ENCODE peak calls at places on chromosomes 11 and 22, in ten cellular contexts. One of them, this sample, is unnamed.
A peak's percentile ranks its signal among the peaks of the same experiment; 100 is the strongest.

GRCh38 chr11:93020248-93021088 is 51.0 kb downstream of the MTNR1B start:
- DNase-seq in Peyer's patch: no peak
- DNase-seq in cardiac fibroblast: peak; percentile 81
- DNase-seq in CD8-positive, alpha-beta T cell: no peak
- DNase-seq in AG09309: no peak
- DNase-seq in astrocyte of the cerebellum: peak; percentile 74
- DNase-seq in breast epithelium: no peak
- DNase-seq in body of pancreas: no peak
- DNase-seq in A549: peak; percentile 18
- DNase-seq in vagina: no peak
- DNase-seq in this sample: peak; percentile 94

GRCh38 chr11:26696330-26696729 is 25.5 kb downstream of the SLC5A12 start:
- DNase-seq in breast epithelium: no peak
- DNase-seq in Peyer's patch: no peak
- DNase-seq in astrocyte of the cerebellum: no peak
- DNase-seq in vagina: no peak
- DNase-seq in body of pancreas: no peak
- DNase-seq in CD8-positive, alpha-beta T cell: no peak
- DNase-seq in A549: no peak
- DNase-seq in cardiac fibroblast: no peak
- DNase-seq in AG09309: no peak
- DNase-seq in this sample: no peak

GRCh38 chr11:124740277-124740882 is 638 bp downstream of the NRGN start:
- DNase-seq in CD8-positive, alpha-beta T cell: peak; percentile 47
- DNase-seq in breast epithelium: peak; percentile 76
- DNase-seq in AG09309: no peak
- DNase-seq in astrocyte of the cerebellum: no peak
- DNase-seq in cardiac fibroblast: peak; percentile 31
- DNase-seq in A549: peak; percentile 23
- DNase-seq in Peyer's patch: peak; percentile 60
- DNase-seq in vagina: no peak
- DNase-seq in body of pancreas: no peak
- DNase-seq in this sample: peak; percentile 27

GRCh38 chr22:49825944-49826602 is 1.6 kb downstream of the BRD1 start:
- DNase-seq in breast epithelium: no peak
- DNase-seq in vagina: no peak
- DNase-seq in CD8-positive, alpha-beta T cell: peak; percentile 73
- DNase-seq in A549: peak; percentile 26
- DNase-seq in astrocyte of the cerebellum: no peak
- DNase-seq in cardiac fibroblast: peak; percentile 47
- DNase-seq in Peyer's patch: peak; percentile 35
- DNase-seq in body of pancreas: no peak
- DNase-seq in AG09309: no peak
- DNase-seq in this sample: peak; percentile 34

GRCh38 chr11:78742430-78742829 is 167.8 kb upstream of the NARS2 start:
- DNase-seq in cardiac fibroblast: no peak
- DNase-seq in body of pancreas: peak; percentile 92
- DNase-seq in vagina: no peak
- DNase-seq in A549: no peak
- DNase-seq in CD8-positive, alpha-beta T cell: no peak
- DNase-seq in breast epithelium: peak; percentile 59
- DNase-seq in astrocyte of the cerebellum: peak; percentile 12
- DNase-seq in Peyer's patch: no peak
- DNase-seq in AG09309: no peak
- DNase-seq in this sample: no peak

GRCh38 chr11:117097567-117098268 is 510 bp downstream of the SIK3 start:
- DNase-seq in CD8-positive, alpha-beta T cell: peak; percentile 30
- DNase-seq in astrocyte of the cerebellum: no peak
- DNase-seq in Peyer's patch: peak; percentile 45
- DNase-seq in body of pancreas: peak; percentile 52
- DNase-seq in vagina: no peak
- DNase-seq in AG09309: no peak
- DNase-seq in breast epithelium: peak; percentile 58
- DNase-seq in cardiac fibroblast: no peak
- DNase-seq in A549: no peak
- DNase-seq in this sample: peak; percentile 16

GRCh38 chr11:126438272-126438671 is 82.8 kb downstream of the ST3GAL4 start:
- DNase-seq in body of pancreas: no peak
- DNase-seq in A549: no peak
- DNase-seq in AG09309: no peak
- DNase-seq in CD8-positive, alpha-beta T cell: no peak
- DNase-seq in Peyer's patch: no peak
- DNase-seq in vagina: no peak
- DNase-seq in cardiac fibroblast: peak; percentile 3
- DNase-seq in breast epithelium: no peak
- DNase-seq in astrocyte of the cerebellum: no peak
- DNase-seq in this sample: no peak

GRCh38 chr11:94002226-94002625 is 18.9 kb upstream of the HEPHL1 start:
- DNase-seq in body of pancreas: no peak
- DNase-seq in breast epithelium: no peak
- DNase-seq in astrocyte of the cerebellum: no peak
- DNase-seq in cardiac fibroblast: peak; percentile 59
- DNase-seq in AG09309: no peak
- DNase-seq in Peyer's patch: no peak
- DNase-seq in A549: peak; percentile 13
- DNase-seq in CD8-positive, alpha-beta T cell: no peak
- DNase-seq in vagina: no peak
- DNase-seq in this sample: peak; percentile 26

GRCh38 chr11:121550247-121551132 is 97.7 kb upstream of the SORL1-AS1 start:
- DNase-seq in vagina: peak; percentile 67
- DNase-seq in Peyer's patch: no peak
- DNase-seq in body of pancreas: no peak
- DNase-seq in astrocyte of the cerebellum: no peak
- DNase-seq in A549: no peak
- DNase-seq in breast epithelium: no peak
- DNase-seq in cardiac fibroblast: no peak
- DNase-seq in CD8-positive, alpha-beta T cell: no peak
- DNase-seq in AG09309: no peak
- DNase-seq in this sample: no peak

GRCh38 chr11:77346906-77347603 is 45.6 kb upstream of the GDPD4 start:
- DNase-seq in vagina: no peak
- DNase-seq in body of pancreas: no peak
- DNase-seq in A549: no peak
- DNase-seq in astrocyte of the cerebellum: peak; percentile 97
- DNase-seq in CD8-positive, alpha-beta T cell: no peak
- DNase-seq in cardiac fibroblast: peak; percentile 52
- DNase-seq in AG09309: peak; percentile 81
- DNase-seq in Peyer's patch: no peak
- DNase-seq in breast epithelium: no peak
- DNase-seq in this sample: peak; percentile 69

GRCh38 chr22:23563111-23563510 is 17.0 kb downstream of the IGLL1 start:
- DNase-seq in breast epithelium: no peak
- DNase-seq in cardiac fibroblast: no peak
- DNase-seq in AG09309: no peak
- DNase-seq in CD8-positive, alpha-beta T cell: no peak
- DNase-seq in A549: no peak
- DNase-seq in body of pancreas: no peak
- DNase-seq in Peyer's patch: no peak
- DNase-seq in astrocyte of the cerebellum: no peak
- DNase-seq in vagina: no peak
- DNase-seq in this sample: no peak

GRCh38 chr22:23564276-23564675 is 15.8 kb downstream of the IGLL1 start:
- DNase-seq in breast epithelium: no peak
- DNase-seq in A549: no peak
- DNase-seq in cardiac fibroblast: no peak
- DNase-seq in vagina: no peak
- DNase-seq in AG09309: no peak
- DNase-seq in astrocyte of the cerebellum: no peak
- DNase-seq in CD8-positive, alpha-beta T cell: no peak
- DNase-seq in Peyer's patch: no peak
- DNase-seq in body of pancreas: no peak
- DNase-seq in this sample: no peak

GRCh38 chr22:23566716-23567475 is 13.2 kb downstream of the IGLL1 start:
- DNase-seq in vagina: no peak
- DNase-seq in CD8-positive, alpha-beta T cell: no peak
- DNase-seq in body of pancreas: no peak
- DNase-seq in cardiac fibroblast: no peak
- DNase-seq in breast epithelium: no peak
- DNase-seq in AG09309: no peak
- DNase-seq in Peyer's patch: no peak
- DNase-seq in A549: no peak
- DNase-seq in astrocyte of the cerebellum: no peak
- DNase-seq in this sample: no peak

GRCh38 chr22:23565942-23566715 is 14.0 kb downstream of the IGLL1 start:
- DNase-seq in Peyer's patch: no peak
- DNase-seq in astrocyte of the cerebellum: no peak
- DNase-seq in breast epithelium: no peak
- DNase-seq in AG09309: no peak
- DNase-seq in body of pancreas: peak; percentile 10
- DNase-seq in vagina: no peak
- DNase-seq in CD8-positive, alpha-beta T cell: no peak
- DNase-seq in cardiac fibroblast: no peak
- DNase-seq in A549: no peak
- DNase-seq in this sample: no peak

DNA sequence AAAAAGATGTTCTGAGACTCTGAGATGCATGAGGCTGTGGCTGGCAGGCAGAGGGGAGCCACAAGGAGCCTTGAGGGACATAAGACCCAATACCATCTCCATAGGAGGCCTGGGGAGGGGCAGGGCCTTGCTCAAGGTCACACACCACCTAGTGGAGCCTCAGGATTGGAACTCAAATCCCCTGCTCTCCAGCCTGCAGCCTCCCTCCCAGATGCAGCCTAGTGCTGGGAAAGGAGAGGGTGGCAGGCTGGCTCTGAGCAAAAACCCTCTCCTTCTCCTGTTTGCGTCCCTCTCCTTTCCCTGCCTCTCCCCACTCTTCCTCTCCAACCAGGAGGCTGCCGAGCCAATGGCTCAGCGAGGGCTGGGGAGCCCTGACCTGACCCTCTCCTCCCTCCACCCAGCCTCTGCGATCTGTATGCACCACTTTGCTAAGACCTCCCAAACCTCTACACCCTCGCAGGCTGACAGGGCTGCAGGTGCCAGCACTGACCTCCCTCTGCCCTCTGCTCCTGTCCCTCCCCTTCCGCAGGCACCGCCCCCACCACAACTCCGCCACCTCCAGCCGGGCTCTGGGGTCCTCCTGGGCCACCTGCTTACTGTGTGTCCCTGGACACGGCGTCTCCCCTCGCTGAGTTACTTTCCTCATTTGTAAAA is 14.7 kb downstream of the IGLL1 start:
- DNase-seq in A549: peak; percentile 22
- DNase-seq in breast epithelium: no peak
- DNase-seq in Peyer's patch: no peak
- DNase-seq in astrocyte of the cerebellum: no peak
- DNase-seq in AG09309: no peak
- DNase-seq in body of pancreas: no peak
- DNase-seq in cardiac fibroblast: peak; percentile 8
- DNase-seq in CD8-positive, alpha-beta T cell: no peak
- DNase-seq in vagina: no peak
- DNase-seq in this sample: peak; percentile 6
- TF ChIP-seq CTCF in A549: no peak
- TF ChIP-seq CTCF in breast epithelium: no peak
- TF ChIP-seq CTCF in Peyer's patch: no peak
- TF ChIP-seq CTCF in astrocyte of the cerebellum: no peak
- TF ChIP-seq CTCF in AG09309: peak; percentile 18
- TF ChIP-seq CTCF in body of pancreas: no peak
- TF ChIP-seq CTCF in cardiac fibroblast: peak; percentile 13
- TF ChIP-seq CTCF in CD8-positive, alpha-beta T cell: no peak
- TF ChIP-seq CTCF in vagina: no peak
- TF ChIP-seq CTCF in this sample: peak; percentile 23

DNA sequence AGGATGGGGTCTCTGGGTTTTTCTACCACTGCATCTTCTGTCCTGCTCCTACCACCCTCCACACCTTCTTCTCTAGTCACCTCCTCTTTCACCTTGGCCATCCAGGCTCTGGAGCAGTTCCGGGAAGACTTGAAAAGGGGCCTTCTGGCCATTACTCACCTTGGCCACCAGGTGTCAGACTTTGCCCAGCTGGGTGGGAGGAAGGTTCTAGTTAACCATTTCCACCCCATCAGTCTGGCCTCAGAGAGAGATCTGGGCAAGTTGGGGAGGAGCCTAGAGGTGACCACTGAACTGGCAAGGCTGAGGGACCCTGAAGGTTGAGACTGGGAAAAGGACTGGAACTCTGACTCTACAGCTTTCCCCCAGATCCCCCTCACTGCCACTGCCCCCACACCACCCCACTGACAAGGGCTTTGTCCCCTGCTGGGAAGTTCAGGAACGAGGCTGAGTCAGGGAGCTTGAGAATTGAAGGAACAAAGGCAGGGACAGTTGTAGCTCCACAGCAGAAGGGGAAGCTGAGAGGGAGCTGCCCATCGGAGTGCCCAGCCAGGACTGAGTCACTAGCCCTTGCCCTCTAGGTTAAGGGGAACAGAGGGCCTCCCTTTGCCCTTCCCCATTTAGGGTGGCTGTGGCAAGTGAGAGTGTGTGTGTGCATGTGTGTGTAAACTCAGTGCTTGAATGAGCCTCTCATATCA is 3.7 kb upstream of the POLD4 start:
- DNase-seq in A549: peak; percentile 90
- DNase-seq in cardiac fibroblast: peak; percentile 84
- DNase-seq in body of pancreas: peak; percentile 78
- DNase-seq in Peyer's patch: peak; percentile 53
- DNase-seq in vagina: peak; percentile 90
- DNase-seq in AG09309: no peak
- DNase-seq in astrocyte of the cerebellum: peak; percentile 73
- DNase-seq in breast epithelium: no peak
- DNase-seq in CD8-positive, alpha-beta T cell: peak; percentile 70
- DNase-seq in this sample: peak; percentile 88
- H3K4me3 ChIP-seq in A549: no peak overlapping the region
- H3K4me3 ChIP-seq in cardiac fibroblast: no peak overlapping the region
- H3K4me3 ChIP-seq in body of pancreas: no peak overlapping the region
- H3K4me3 ChIP-seq in Peyer's patch: no peak overlapping the region
- H3K4me3 ChIP-seq in vagina: no peak overlapping the region
- H3K4me3 ChIP-seq in AG09309: no peak overlapping the region
- H3K4me3 ChIP-seq in astrocyte of the cerebellum: no peak overlapping the region
- H3K4me3 ChIP-seq in breast epithelium: no peak overlapping the region
- H3K4me3 ChIP-seq in CD8-positive, alpha-beta T cell: no peak overlapping the region
- H3K4me3 ChIP-seq in this sample: no peak overlapping the region

DNA sequence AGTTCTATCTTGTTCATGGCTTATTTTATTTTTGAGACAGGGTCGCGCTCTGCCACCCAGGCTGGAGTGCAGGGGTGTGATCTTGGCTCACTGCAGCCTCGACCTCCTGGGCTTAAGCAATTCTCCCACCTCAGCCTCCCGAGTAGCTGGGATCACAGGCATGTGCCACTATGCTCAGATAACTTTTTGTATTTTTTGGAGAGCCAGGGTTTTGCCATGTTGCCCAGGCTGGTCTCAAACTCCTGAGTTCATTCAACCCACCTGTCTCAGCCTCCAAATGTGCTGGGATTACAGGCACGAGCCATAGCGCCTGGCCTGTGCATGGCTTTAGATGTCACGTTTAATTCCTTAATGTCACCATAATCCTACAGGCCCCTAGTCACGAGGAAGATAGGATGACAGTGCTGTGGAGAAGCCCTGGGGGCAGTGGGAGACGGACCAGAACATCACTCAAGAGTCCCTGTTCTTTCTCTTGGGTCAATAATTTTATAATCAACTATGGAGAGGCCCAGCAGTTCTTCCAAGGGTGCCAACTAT is 99.5 kb downstream of the RDX start:
- DNase-seq in cardiac fibroblast: no peak
- DNase-seq in AG09309: no peak
- DNase-seq in body of pancreas: no peak
- DNase-seq in vagina: no peak
- DNase-seq in astrocyte of the cerebellum: no peak
- DNase-seq in CD8-positive, alpha-beta T cell: no peak
- DNase-seq in Peyer's patch: no peak
- DNase-seq in A549: no peak
- DNase-seq in breast epithelium: no peak
- DNase-seq in this sample: no peak
- TF ChIP-seq CTCF in cardiac fibroblast: no peak
- TF ChIP-seq CTCF in AG09309: no peak
- TF ChIP-seq CTCF in body of pancreas: no peak
- TF ChIP-seq CTCF in vagina: no peak
- TF ChIP-seq CTCF in astrocyte of the cerebellum: no peak
- TF ChIP-seq CTCF in CD8-positive, alpha-beta T cell: no peak
- TF ChIP-seq CTCF in Peyer's patch: no peak
- TF ChIP-seq CTCF in A549: no peak
- TF ChIP-seq CTCF in breast epithelium: no peak
- TF ChIP-seq CTCF in this sample: no peak

GRCh38 chr22:24184057-24184798 is 2.9 kb downstream of the SUSD2 start:
- DNase-seq in Peyer's patch: no peak
- DNase-seq in astrocyte of the cerebellum: no peak
- DNase-seq in body of pancreas: no peak
- DNase-seq in A549: no peak
- DNase-seq in CD8-positive, alpha-beta T cell: no peak
- DNase-seq in breast epithelium: no peak
- DNase-seq in AG09309: no peak
- DNase-seq in cardiac fibroblast: no peak
- DNase-seq in vagina: no peak
- DNase-seq in this sample: no peak
- H3K4me3 ChIP-seq in Peyer's patch: no peak overlapping the region
- H3K4me3 ChIP-seq in astrocyte of the cerebellum: no peak overlapping the region
- H3K4me3 ChIP-seq in body of pancreas: no peak overlapping the region
- H3K4me3 ChIP-seq in A549: no peak overlapping the region
- H3K4me3 ChIP-seq in CD8-positive, alpha-beta T cell: no peak overlapping the region
- H3K4me3 ChIP-seq in breast epithelium: peak overlapping the region; percentile 37
- H3K4me3 ChIP-seq in AG09309: no peak overlapping the region
- H3K4me3 ChIP-seq in cardiac fibroblast: no peak overlapping the region
- H3K4me3 ChIP-seq in vagina: no peak overlapping the region
- H3K4me3 ChIP-seq in this sample: no peak overlapping the region